ENCODE peak calls at places on chromosomes 12 and 14, in five cellular contexts. I, C, N, M and F are unnamed samples.

GRCh38 chr14:75224561-75224960 is 48.1 kb upstream of the TMED10 start:
- DNase-seq in I (no peak), C (no peak), N (no peak), M (no peak), F (no peak)

GRCh38 chr14:21268612-21269251 is 510 bp downstream of the HNRNPC start:
- DNase-seq in I (no peak), C (peak), N (peak), M (peak), F (peak)

GRCh38 chr12:125017801-125018200 is 24.4 kb downstream of the BRI3BP start:
- DNase-seq in I (no peak), C (no peak), N (no peak), M (no peak), F (no peak)

GRCh38 chr12:57621497-57622292 is 10.5 kb downstream of the ARHGEF25 start:
- DNase-seq in I (no peak), C (no peak), N (peak), M (no peak), F (no peak)

GRCh38 chr12:64566882-64567517 is 43.3 kb upstream of the RASSF3 start:
- DNase-seq in I (no peak), C (no peak), N (no peak), M (no peak), F (no peak)

GRCh38 chr12:43407816-43408645 is 144.0 kb downstream of the ADAMTS20 start:
- DNase-seq in I (no peak), C (no peak), N (no peak), M (no peak), F (no peak)

GRCh38 chr12:60197589-60197988 is 601.8 kb downstream of the SLC16A7 start:
- DNase-seq in I (no peak), C (no peak), N (peak), M (no peak), F (no peak)

GRCh38 chr12:82517027-82517426 is 158.7 kb downstream of the METTL25 start:
- DNase-seq in I (no peak), C (no peak), N (peak), M (peak), F (no peak)

GRCh38 chr14:100375273-100375962 is 52.3 kb downstream of the SLC25A47 start:
- DNase-seq in I (no peak), C (peak), N (peak), M (peak), F (no peak)

GRCh38 chr12:7078163-7078562 is 14.1 kb downstream of the C1R start:
- DNase-seq in I (no peak), C (no peak), N (no peak), M (no peak), F (no peak)

GRCh38 chr14:72839753-72840390 is 54.0 kb downstream of the DPF3 start:
- DNase-seq in I (no peak), C (no peak), N (no peak), M (no peak), F (no peak)

GRCh38 chr12:46361667-46362034 is 10.9 kb downstream of the SLC38A2 start:
- DNase-seq in I (no peak), C (no peak), N (no peak), M (no peak), F (no peak)

GRCh38 chr12:120797677-120798642 is 72.3 kb downstream of the ACADS start:
- DNase-seq in I (no peak), C (no peak), N (no peak), M (no peak), F (no peak)

GRCh38 chr12:2166696-2167095 is 113.9 kb downstream of the CACNA1C start:
- DNase-seq in I (no peak), C (no peak), N (no peak), M (no peak), F (no peak)

GRCh38 chr14:71403673-71404072 is 496.4 kb downstream of the PCNX1 start:
- DNase-seq in I (no peak), C (no peak), N (peak), M (no peak), F (no peak)

GRCh38 chr12:90253674-90254181 is 545.1 kb upstream of the ATP2B1 start:
- DNase-seq in I (no peak), C (peak), N (peak), M (peak), F (peak)

GRCh38 chr12:18601962-18602361 is 135.8 kb downstream of the PLCZ1 start:
- DNase-seq in I (no peak), C (no peak), N (no peak), M (no peak), F (no peak)

GRCh38 chr12:52025301-52026172 is 18.8 kb downstream of the TAMALIN start:
- DNase-seq in I (peak), C (peak), N (peak), M (peak), F (peak)

GRCh38 chr12:53489242-53489915 is 9.9 kb downstream of the MAP3K12 start:
- DNase-seq in I (no peak), C (no peak), N (no peak), M (no peak), F (no peak)

GRCh38 chr12:66636771-66637170 is 42.1 kb downstream of the GRIP1 start:
- DNase-seq in I (peak), C (peak), N (no peak), M (peak), F (no peak)

GRCh38 chr12:118237908-118238307 is 102.0 kb downstream of the PEBP1 start:
- DNase-seq in I (no peak), C (no peak), N (peak), M (no peak), F (no peak)

GRCh38 chr12:65098364-65098763 is 22.7 kb downstream of the WIF1 start:
- DNase-seq in I (no peak), C (no peak), N (no peak), M (no peak), F (no peak)

GRCh38 chr14:21852061-21852664 is 178.5 kb upstream of the OR4E1 start:
- DNase-seq in I (no peak), C (no peak), N (peak), M (peak), F (no peak)

GRCh38 chr14:63438065-63438757 is 105.0 kb downstream of the PPP2R5E start:
- DNase-seq in I (no peak), C (peak), N (peak), M (peak), F (peak)
- TF ChIP-seq CTCF in I (no peak), C (no peak), N (peak), M (no peak), F (no peak)

GRCh38 chr12:105267711-105268110 is 31.7 kb upstream of the APPL2 start:
- DNase-seq in I (no peak), C (no peak), N (no peak), M (no peak), F (no peak)
- TF ChIP-seq CTCF in I (no peak), C (no peak), N (no peak), M (no peak), F (no peak)

DNA sequence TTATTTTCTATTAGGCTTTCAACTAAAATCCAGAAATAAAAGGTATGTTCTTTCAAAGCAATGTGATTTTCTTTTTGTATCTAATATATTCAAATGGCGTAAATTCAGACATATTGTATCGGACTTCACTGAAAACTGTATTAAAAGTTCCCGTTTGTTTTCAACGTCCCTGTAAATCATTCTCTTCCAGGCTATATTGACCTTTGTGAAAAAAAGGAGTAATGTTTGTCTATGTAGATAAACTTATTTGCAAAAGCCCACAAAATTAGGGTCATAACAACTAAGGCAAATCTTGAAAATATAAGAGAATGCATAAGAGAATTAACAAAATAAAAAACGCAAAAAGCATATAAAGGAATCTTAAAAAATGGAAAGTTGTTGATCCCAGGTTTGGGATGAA is 1492.4 kb downstream of the AACS start:
- DNase-seq in I (no peak), C (no peak), N (no peak), M (no peak), F (no peak)
- TF ChIP-seq CTCF in I (no peak), C (no peak), N (no peak), M (no peak), F (no peak)

GRCh38 chr12:21607701-21608100 is 3.1 kb upstream of the GYS2 start:
- DNase-seq in I (no peak), C (no peak), N (peak), M (no peak), F (no peak)
- TF ChIP-seq CTCF in I (peak), C (peak), N (peak), M (no peak), F (no peak)

GRCh38 chr12:40749863-40750262 is 57.6 kb downstream of the CNTN1 start:
- DNase-seq in I (no peak), C (no peak), N (no peak), M (no peak), F (no peak)

GRCh38 chr12:40745386-40745785 is 53.1 kb downstream of the CNTN1 start:
- DNase-seq in I (no peak), C (no peak), N (no peak), M (no peak), F (no peak)
- TF ChIP-seq CTCF in I (no peak), C (no peak), N (no peak), M (no peak), F (no peak)